ENCODE peak calls at places on chromosomes 11 and 22, in seven cellular contexts. X, G, A, E, N, S and P are unnamed samples.

GRCh38 chr11:126628790-126629621 is 273.5 kb downstream of the ST3GAL4 start:
- DNase-seq in A (no peak), E (peak), N (no peak), S (no peak), X (no peak), G (peak), P (no peak)

GRCh38 chr11:60795291-60795690 is 10.2 kb downstream of the MS4A10 start:
- DNase-seq in N (no peak), X (no peak), E (no peak), S (no peak), A (peak), G (no peak), P (no peak)

GRCh38 chr11:130070109-130070828 is 575 bp downstream of the APLP2 start:
- DNase-seq in A (peak), N (peak), G (peak), X (peak), E (peak), S (no peak), P (peak)

GRCh38 chr11:86068138-86068861 is 584 bp downstream of the PICALM start:
- DNase-seq in A (peak), N (no peak), X (peak), S (no peak), E (no peak), G (peak), P (peak)

GRCh38 chr22:45072322-45072903 is 62.6 kb upstream of the PHF21B start:
- DNase-seq in X (no peak), S (peak), E (peak), A (no peak), G (peak), N (no peak), P (no peak)

GRCh38 chr11:575324-575995 is 810 bp upstream of the PHRF1 start:
- DNase-seq in S (no peak), A (no peak), E (no peak), G (no peak), N (no peak), X (no peak), P (no peak)

GRCh38 chr11:118605116-118605867 is 2.1 kb upstream of the PHLDB1 start:
- DNase-seq in X (peak), A (no peak), G (peak), S (no peak), E (peak), N (peak), P (peak)

GRCh38 chr11:45489281-45489906 is 176.0 kb downstream of the CHST1 start:
- DNase-seq in E (no peak), A (no peak), S (no peak), N (no peak), X (peak), G (no peak), P (peak)

GRCh38 chr11:107651672-107652071 is 60.2 kb downstream of the SLN start:
- DNase-seq in X (no peak), A (no peak), S (no peak), G (no peak), N (no peak), E (no peak), P (no peak)

GRCh38 chr22:44616882-44617655 is 84.9 kb upstream of the PRR5 start:
- DNase-seq in X (no peak), A (no peak), N (no peak), E (no peak), S (no peak), G (no peak), P (no peak)

GRCh38 chr11:121452609-121453150 is at the start of gene SORL1-AS1:
- DNase-seq in G (no peak), S (no peak), N (peak), X (no peak), A (no peak), E (peak), P (no peak)

GRCh38 chr22:37126383-37126782 is 16.9 kb upstream of the TMPRSS6 start:
- DNase-seq in S (no peak), A (no peak), E (no peak), X (no peak), N (no peak), G (no peak), P (no peak)

GRCh38 chr11:96013459-96014213 is 89.7 kb upstream of the MTMR2 start:
- DNase-seq in E (no peak), S (no peak), A (peak), X (peak), N (no peak), G (no peak), P (no peak)

GRCh38 chr11:116422556-116422955 is 350.2 kb downstream of the BUD13 start:
- DNase-seq in N (no peak), G (no peak), E (no peak), X (peak), A (no peak), S (no peak), P (no peak)

GRCh38 chr11:67463680-67464410 is 5.2 kb downstream of the TMEM134 start:
- DNase-seq in N (peak), G (no peak), S (no peak), E (no peak), A (peak), X (peak), P (peak)

GRCh38 chr22:50694099-50694498 is 21.5 kb downstream of the SHANK3 start:
- DNase-seq in N (no peak), X (no peak), E (peak), A (no peak), G (peak), S (no peak), P (no peak)

GRCh38 chr11:30553521-30554110 is 32.5 kb downstream of the MPPED2 start:
- DNase-seq in S (no peak), X (no peak), G (no peak), N (no peak), A (no peak), E (no peak), P (no peak)

GRCh38 chr11:72191961-72192381 is at the start of gene FOLR1:
- DNase-seq in N (no peak), A (no peak), G (no peak), X (no peak), E (no peak), S (no peak), P (no peak)

GRCh38 chr22:39291501-39291900 is 27.9 kb downstream of the RPL3 start:
- DNase-seq in G (no peak), N (no peak), X (no peak), E (no peak), S (no peak), A (no peak), P (no peak)

GRCh38 chr11:2672553-2673249 is 27.1 kb downstream of the KCNQ1OT1 start:
- DNase-seq in N (no peak), S (no peak), X (peak), E (no peak), A (no peak), G (no peak), P (no peak)

GRCh38 chr11:2675540-2675939 is 24.3 kb downstream of the KCNQ1OT1 start:
- DNase-seq in A (no peak), X (peak), N (no peak), G (no peak), E (no peak), S (no peak), P (peak)

GRCh38 chr11:2673871-2674471 is 25.8 kb downstream of the KCNQ1OT1 start:
- DNase-seq in E (no peak), G (no peak), A (peak), X (peak), S (no peak), N (no peak), P (peak)

GRCh38 chr11:2673250-2673610 is 26.6 kb downstream of the KCNQ1OT1 start:
- DNase-seq in N (no peak), G (no peak), A (no peak), X (peak), E (no peak), S (no peak), P (peak)

GRCh38 chr11:2674681-2675131 is 25.1 kb downstream of the KCNQ1OT1 start:
- DNase-seq in S (no peak), X (peak), G (peak), A (no peak), N (no peak), E (no peak), P (no peak)
- TF ChIP-seq CTCF in S (no peak), X (no peak), G (no peak), A (no peak), N (no peak), E (no peak), P (no peak)

GRCh38 chr11:10622108-10622507 is 53.6 kb upstream of the LYVE1 start:
- DNase-seq in E (no peak), X (no peak), A (no peak), S (no peak), N (no peak), G (no peak), P (no peak)
- H3K4me3 ChIP-seq in E (no peak), X (no peak), A (no peak), S (no peak), N (no peak), G (no peak), P (no peak)

GRCh38 chr11:100512475-100512874 is 174.6 kb upstream of the ARHGAP42 start:
- DNase-seq in A (no peak), E (no peak), X (no peak), N (no peak), S (peak), G (no peak), P (no peak)

GRCh38 chr11:100515087-100515486 is 172.0 kb upstream of the ARHGAP42 start:
- DNase-seq in G (peak), E (peak), N (no peak), X (no peak), S (peak), A (no peak), P (no peak)
- TF ChIP-seq CTCF in G (no peak), E (no peak), N (no peak), X (no peak), S (no peak), A (no peak), P (no peak)

GRCh38 chr11:128492903-128493569 is 94.3 kb downstream of the ETS1 start:
- DNase-seq in N (no peak), E (no peak), S (no peak), G (no peak), A (no peak), X (no peak), P (no peak)

GRCh38 chr11:128496249-128496648 is 91.1 kb downstream of the ETS1 start:
- DNase-seq in S (no peak), X (no peak), E (no peak), A (no peak), G (no peak), N (no peak), P (no peak)

GRCh38 chr11:128496684-128497056 is 90.7 kb downstream of the ETS1 start:
- DNase-seq in E (no peak), A (no peak), N (no peak), X (no peak), S (no peak), G (peak), P (peak)

GRCh38 chr11:128493570-128493965 is 93.8 kb downstream of the ETS1 start:
- DNase-seq in G (peak), E (peak), X (no peak), S (no peak), A (no peak), N (no peak), P (no peak)

GRCh38 chr11:128494418-128495332 is 92.7 kb downstream of the ETS1 start:
- DNase-seq in G (no peak), N (no peak), A (no peak), S (no peak), X (no peak), E (no peak), P (no peak)
- H3K4me3 ChIP-seq in G (no peak), N (no peak), A (no peak), S (no peak), X (no peak), E (no peak), P (no peak)

GRCh38 chr11:114318361-114318760 is 22.2 kb downstream of the NNMT start:
- DNase-seq in A (no peak), E (no peak), G (no peak), S (no peak), N (no peak), X (no peak), P (no peak)

GRCh38 chr11:114316980-114317675 is 20.9 kb downstream of the NNMT start:
- DNase-seq in A (no peak), N (no peak), E (no peak), G (peak), S (no peak), X (peak), P (no peak)

GRCh38 chr11:114319716-114320328 is 23.6 kb downstream of the NNMT start:
- DNase-seq in N (no peak), X (no peak), G (peak), E (no peak), A (no peak), S (no peak), P (no peak)

GRCh38 chr11:114315749-114316368 is 19.7 kb downstream of the NNMT start:
- DNase-seq in N (no peak), E (no peak), S (no peak), A (no peak), X (no peak), G (peak), P (no peak)

GRCh38 chr11:114317738-114318137 is 21.5 kb downstream of the NNMT start:
- DNase-seq in G (peak), A (no peak), E (peak), N (no peak), X (no peak), S (no peak), P (peak)
- TF ChIP-seq CTCF in G (peak), A (peak), E (peak), N (no peak), X (peak), S (no peak), P (no peak)

GRCh38 chr22:30605449-30606110 is 1.4 kb upstream of the TCN2 start:
- DNase-seq in S (no peak), X (no peak), E (peak), G (peak), A (no peak), N (peak), P (peak)
- H3K4me3 ChIP-seq in S (no peak), X (peak), E (no peak), G (no peak), A (peak), N (no peak), P (peak)